ENCODE peak calls at places on chromosomes 6 and 20, in eight cellular contexts. A is mucosa of descending colon, F is lower lobe of right lung, Q is AG04450, L is cardiac fibroblast, V is GM10248, U is GM23338, S is stomach. J is an unnamed sample.

GRCh38 chr6:75331134-75331533 is 46.5 kb upstream of the TMEM30A start:
- DNase-seq in L (peak), U (no peak), F (no peak), A (no peak), Q (no peak), V (no peak), S (no peak), J (no peak)

GRCh38 chr6:11702796-11703130 is 75.8 kb downstream of the ADTRP start:
- DNase-seq in A (peak), Q (no peak), F (no peak), V (no peak), S (peak), L (no peak), U (no peak), J (no peak)

GRCh38 chr20:7496394-7497111 is 443.7 kb downstream of the HAO1 start:
- DNase-seq in U (no peak), V (no peak), L (peak), F (no peak), A (no peak), S (no peak), Q (no peak), J (no peak)

GRCh38 chr6:170208651-170209353 is 82.1 kb downstream of the DLL1 start:
- DNase-seq in A (no peak), Q (no peak), U (no peak), S (peak), V (no peak), F (no peak), L (no peak), J (peak)

GRCh38 chr6:87618531-87618930 is 28.6 kb downstream of the ORC3 start:
- DNase-seq in F (no peak), U (no peak), V (no peak), L (no peak), S (no peak), Q (no peak), A (no peak), J (no peak)

GRCh38 chr6:37141291-37142046 is 28.5 kb upstream of the PIM1 start:
- DNase-seq in L (peak), A (no peak), V (no peak), F (no peak), Q (peak), U (peak), S (no peak), J (no peak)

GRCh38 chr20:6707231-6707870 is 60.1 kb upstream of the BMP2 start:
- DNase-seq in F (no peak), U (no peak), S (no peak), L (no peak), V (no peak), A (no peak), Q (no peak), J (no peak)

GRCh38 chr20:38875170-38875993 is 50.8 kb upstream of the FAM83D start:
- DNase-seq in S (no peak), Q (no peak), F (no peak), A (peak), U (no peak), L (no peak), V (peak), J (peak)

GRCh38 chr20:57210054-57210910 is 56.2 kb downstream of the BMP7 start:
- DNase-seq in L (no peak), U (no peak), Q (no peak), F (no peak), A (peak), V (no peak), S (peak), J (no peak)

GRCh38 chr6:84344005-84344404 is 116.6 kb upstream of the CEP162 start:
- DNase-seq in A (no peak), F (no peak), V (no peak), Q (no peak), U (no peak), L (no peak), S (no peak), J (no peak)

GRCh38 chr6:84349542-84349941 is 122.1 kb upstream of the CEP162 start:
- DNase-seq in U (no peak), A (no peak), F (no peak), S (no peak), Q (no peak), V (no peak), L (no peak), J (no peak)

GRCh38 chr6:84348801-84349200 is 121.4 kb upstream of the CEP162 start:
- DNase-seq in Q (no peak), L (no peak), A (no peak), F (no peak), V (no peak), S (no peak), U (no peak), J (no peak)

GRCh38 chr6:84350397-84350796 is 123.0 kb upstream of the CEP162 start:
- DNase-seq in F (no peak), Q (no peak), V (no peak), L (peak), A (no peak), U (no peak), S (no peak), J (no peak)

DNA sequence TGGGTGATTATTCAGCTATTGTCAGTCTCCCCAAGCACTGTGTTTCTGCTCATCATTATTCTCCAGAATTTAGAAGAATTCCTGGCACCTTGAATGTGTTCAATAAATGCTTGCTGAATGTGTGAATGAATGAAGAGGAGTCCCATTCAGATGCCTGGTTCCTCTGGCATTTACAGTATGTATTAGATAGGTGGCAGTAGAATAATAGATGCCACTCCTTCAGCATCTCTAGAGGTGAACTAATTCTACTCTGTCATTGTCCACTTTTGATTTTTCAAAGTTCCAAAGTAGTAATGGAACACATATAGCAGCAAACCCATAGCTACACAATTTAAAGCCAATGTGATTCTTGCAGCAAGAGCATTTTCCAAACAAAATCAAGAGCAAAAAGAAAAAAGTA is 118.9 kb upstream of the CEP162 start:
- DNase-seq in V (no peak), F (no peak), U (peak), S (no peak), Q (no peak), L (peak), A (no peak), J (no peak)
- TF ChIP-seq CTCF in V (no peak), F (no peak), U (peak), S (no peak), Q (peak), L (peak), A (no peak), J (no peak)

DNA sequence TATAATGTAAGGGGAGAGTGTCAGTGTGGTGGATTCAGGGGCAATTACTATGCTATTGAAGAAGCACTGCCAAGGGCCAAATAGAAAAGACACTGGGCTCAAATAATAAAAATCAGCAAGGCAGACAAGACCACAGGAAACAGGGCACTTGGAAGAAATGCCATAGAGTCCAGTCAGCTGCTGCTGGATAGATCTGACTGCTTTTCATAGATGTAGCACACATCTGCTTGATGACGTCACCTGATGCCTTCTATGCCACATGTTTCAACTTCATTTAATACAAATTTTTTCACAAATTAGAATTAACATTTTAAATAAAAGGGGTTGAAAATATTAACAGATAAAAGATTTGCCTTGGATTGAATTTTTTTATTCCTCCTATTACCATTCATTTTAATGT is 23.9 kb upstream of the AHI1 start:
- DNase-seq in F (no peak), A (no peak), U (no peak), L (no peak), Q (no peak), S (no peak), V (no peak), J (no peak)
- TF ChIP-seq CTCF in F (no peak), A (no peak), U (no peak), L (no peak), Q (no peak), S (no peak), V (no peak), J (no peak)

GRCh38 chr6:100371591-100371990 is 93.1 kb downstream of the SIM1 start:
- DNase-seq in Q (no peak), U (no peak), F (no peak), A (no peak), V (no peak), S (no peak), L (no peak), J (no peak)

GRCh38 chr6:100366419-100366818 is 98.3 kb downstream of the SIM1 start:
- DNase-seq in F (no peak), V (no peak), U (no peak), S (no peak), Q (no peak), A (no peak), L (peak), J (no peak)

GRCh38 chr6:100376103-100376502 is 88.6 kb downstream of the SIM1 start:
- DNase-seq in Q (no peak), V (no peak), U (peak), F (no peak), S (no peak), A (no peak), L (no peak), J (no peak)

GRCh38 chr6:100372326-100372725 is 92.4 kb downstream of the SIM1 start:
- DNase-seq in L (no peak), S (no peak), U (no peak), Q (no peak), V (no peak), F (no peak), A (no peak), J (no peak)

GRCh38 chr6:100370265-100370664 is 94.5 kb downstream of the SIM1 start:
- DNase-seq in L (no peak), Q (no peak), S (no peak), F (no peak), A (no peak), V (no peak), U (peak), J (no peak)
- TF ChIP-seq CTCF in L (peak), Q (peak), S (no peak), F (no peak), A (no peak), V (no peak), U (peak), J (no peak)

GRCh38 chr20:31934968-31935764 is 16.7 kb downstream of the PDRG1 start:
- DNase-seq in F (no peak), A (no peak), L (no peak), S (no peak), U (peak), V (no peak), Q (no peak), J (no peak)
- TF ChIP-seq CTCF in F (no peak), A (no peak), L (no peak), S (no peak), U (peak), V (no peak), Q (no peak), J (no peak)

DNA sequence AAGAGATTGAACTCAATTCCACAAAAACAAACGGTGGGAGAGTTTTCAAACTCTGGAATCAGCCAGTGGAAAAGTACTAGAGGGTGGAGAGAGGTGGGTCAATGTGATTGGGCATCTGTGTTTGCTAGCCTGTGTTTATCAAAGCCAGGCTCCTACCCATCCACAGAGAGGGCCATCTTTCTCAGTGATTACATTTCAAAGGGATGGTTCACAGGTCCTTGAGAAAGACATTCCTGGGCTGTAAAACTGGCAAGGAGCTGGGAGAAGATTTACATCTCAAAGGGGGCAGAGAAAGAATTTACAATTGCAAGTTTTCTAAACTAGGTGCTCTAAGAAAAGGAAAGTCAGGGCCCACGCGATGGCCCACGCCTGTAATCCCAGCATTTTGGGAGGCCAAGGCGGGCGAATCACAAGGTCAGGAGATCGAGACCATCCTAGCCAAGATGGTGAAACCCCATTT is 146.8 kb upstream of the UST start:
- DNase-seq in F (no peak), A (no peak), Q (peak), S (no peak), L (no peak), V (no peak), U (peak), J (no peak)
- TF ChIP-seq CTCF in F (no peak), A (no peak), Q (no peak), S (no peak), L (no peak), V (no peak), U (no peak), J (no peak)

GRCh38 chr20:62370115-62370806 is 3.1 kb upstream of the LAMA5 start:
- DNase-seq in A (no peak), U (no peak), L (peak), Q (no peak), F (no peak), S (peak), V (peak), J (peak)

GRCh38 chr20:62368303-62368628 is 1.2 kb upstream of the LAMA5 start:
- DNase-seq in S (no peak), L (no peak), U (no peak), Q (no peak), A (no peak), V (no peak), F (no peak), J (no peak)

GRCh38 chr20:62367483-62368302 is 581 bp upstream of the LAMA5 start:
- DNase-seq in Q (no peak), A (no peak), L (no peak), U (peak), V (no peak), F (no peak), S (peak), J (no peak)

GRCh38 chr20:62369508-62370114 is 2.5 kb upstream of the LAMA5 start:
- DNase-seq in Q (no peak), S (no peak), V (no peak), U (no peak), L (no peak), A (no peak), F (no peak), J (no peak)

DNA sequence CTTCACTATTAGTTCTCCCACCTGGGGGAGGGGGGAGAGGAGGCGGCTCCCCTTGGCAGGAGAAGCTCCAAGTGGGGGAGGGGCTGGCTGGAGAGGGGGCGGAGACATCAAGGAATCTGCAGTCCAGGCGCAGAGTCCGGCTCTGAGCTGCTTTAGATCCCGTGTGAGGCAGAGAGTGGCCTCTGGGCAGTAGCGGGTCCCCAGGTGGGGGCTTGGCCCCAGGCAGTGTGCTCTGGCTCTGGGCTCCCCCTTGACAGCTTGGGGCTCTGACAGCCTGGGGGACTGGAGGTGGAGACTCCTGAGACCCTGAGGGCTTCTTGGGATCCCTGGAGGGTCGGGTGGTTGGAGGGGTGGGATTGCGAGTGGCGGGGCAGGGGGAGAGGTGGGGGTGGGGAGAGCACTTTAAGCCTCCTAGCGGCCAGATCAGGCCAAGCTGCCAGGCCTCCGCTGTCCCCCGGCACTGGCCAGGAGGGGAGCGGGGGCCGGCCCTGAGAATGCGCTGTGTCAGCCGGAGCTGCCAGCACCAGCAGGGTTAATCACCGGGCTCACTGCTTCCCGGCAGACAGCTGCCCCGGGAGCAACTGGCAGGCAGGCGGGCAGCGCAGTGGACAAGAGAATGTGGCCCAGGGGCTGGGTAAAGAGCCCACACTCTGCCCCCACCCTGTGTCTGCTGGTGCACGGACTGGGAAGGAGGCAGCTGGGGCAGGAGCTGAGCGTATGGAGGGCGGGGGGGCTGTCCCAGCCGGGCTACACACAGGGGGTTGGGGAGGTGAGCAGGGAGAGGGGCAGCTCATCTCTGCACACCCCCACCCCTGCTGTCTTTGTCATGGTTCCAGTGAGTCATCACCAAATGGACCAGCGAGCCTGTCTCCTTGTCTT is 1.8 kb upstream of the LAMA5 start:
- DNase-seq in U (peak), S (peak), A (no peak), L (peak), Q (no peak), F (no peak), V (no peak), J (peak)
- TF ChIP-seq CTCF in U (peak), S (peak), A (peak), L (peak), Q (peak), F (peak), V (peak), J (peak)

GRCh38 chr6:143279385-143279784 is 171.1 kb downstream of the ADAT2 start:
- DNase-seq in F (no peak), L (peak), U (peak), V (peak), A (no peak), Q (no peak), S (no peak), J (peak)
- TF ChIP-seq CTCF in F (no peak), L (peak), U (peak), V (peak), A (no peak), Q (peak), S (no peak), J (peak)